ENCODE peak calls at places on chromosomes 7 and 10, in seven cellular contexts. E is GM23248; Q is breast epithelium; B is cardiac muscle cell; P is effector memory CD4-positive, alpha-beta T cell; I is NT2/D1; X is mammary epithelial cell. R is an unnamed sample. For H3K9me3, the result is how much of the 10 kb centered on the place peaks cover.

GRCh38 chr10:12588091-12588850 is 238.9 kb downstream of the CAMK1D start:
- DNase-seq in B (no peak), Q (no peak), I (no peak), E (peak), X (no peak), P (no peak), R (no peak)

GRCh38 chr7:109763611-109764010 is 1193.9 kb downstream of the DNAJB9 start:
- DNase-seq in X (no peak), Q (no peak), I (no peak), P (no peak), B (no peak), E (no peak), R (no peak)

GRCh38 chr7:36606442-36607205 is 117.7 kb downstream of the AOAH start:
- DNase-seq in E (no peak), I (no peak), X (no peak), P (no peak), Q (no peak), B (no peak), R (no peak)

GRCh38 chr10:79028056-79028430 is 40.7 kb upstream of the ZMIZ1 start:
- DNase-seq in X (no peak), Q (no peak), E (no peak), P (no peak), I (no peak), B (no peak), R (no peak)

GRCh38 chr7:102837802-102838201 is 75.0 kb upstream of the LRRC17 start:
- DNase-seq in E (no peak), I (no peak), Q (no peak), B (no peak), X (no peak), P (no peak), R (no peak)

GRCh38 chr10:36608866-36609265 is 516.5 kb upstream of the ANKRD30A start:
- DNase-seq in X (no peak), B (no peak), I (no peak), Q (no peak), P (no peak), E (no peak), R (no peak)

GRCh38 chr7:47332681-47333080 is 249.2 kb downstream of the TNS3 start:
- DNase-seq in I (no peak), Q (no peak), P (no peak), X (no peak), B (peak), E (no peak), R (no peak)

GRCh38 chr7:44574286-44574872 is 671 bp upstream of the DDX56 start:
- DNase-seq in I (no peak), P (no peak), X (no peak), B (no peak), Q (no peak), E (no peak), R (no peak)

GRCh38 chr7:44460325-44460724 is 30.1 kb downstream of the NUDCD3 start:
- DNase-seq in X (peak), Q (no peak), P (peak), E (no peak), I (no peak), B (no peak), R (peak)

GRCh38 chr10:50917486-50917885 is 32.1 kb upstream of the A1CF start:
- DNase-seq in E (peak), Q (no peak), I (no peak), X (peak), B (no peak), P (no peak), R (no peak)

GRCh38 chr7:1134951-1135350 is 25.0 kb downstream of the ZFAND2A start:
- DNase-seq in I (no peak), E (no peak), Q (peak), B (no peak), X (no peak), P (no peak), R (no peak)

GRCh38 chr10:77619964-77620703 is 17.5 kb downstream of the KCNMA1 start:
- DNase-seq in B (no peak), E (no peak), Q (no peak), X (no peak), P (no peak), I (no peak), R (no peak)

GRCh38 chr7:47104206-47104549 is 477.7 kb downstream of the TNS3 start:
- DNase-seq in Q (no peak), B (no peak), I (no peak), P (no peak), X (no peak), E (peak), R (no peak)

GRCh38 chr7:156230576-156230975 is 410.0 kb upstream of the RNF32 start:
- DNase-seq in Q (no peak), E (no peak), X (no peak), B (no peak), P (no peak), I (no peak), R (no peak)

GRCh38 chr10:101467286-101467770 is 113.4 kb downstream of the BTRC start:
- DNase-seq in X (peak), I (peak), E (peak), Q (no peak), B (peak), P (peak), R (no peak)

GRCh38 chr7:85094046-85094720 is 92.7 kb downstream of the SEMA3D start:
- DNase-seq in E (no peak), I (no peak), Q (no peak), B (no peak), P (no peak), X (no peak), R (no peak)

GRCh38 chr10:133464582-133465031 is 10.9 kb downstream of the SCART1 start:
- DNase-seq in I (no peak), X (no peak), E (no peak), B (no peak), P (no peak), Q (no peak), R (no peak)
- H3K9me3 ChIP-seq in I (under half), X (under half), E (under half), B (under half), P (under half), Q (under half), R (under half)

GRCh38 chr10:130709415-130709814 is 573.2 kb downstream of the GLRX3 start:
- DNase-seq in X (no peak), I (no peak), Q (no peak), P (no peak), E (no peak), B (no peak), R (no peak)
- H3K9me3 ChIP-seq in X (under half), I (under half), Q (under half), P (under half), E (under half), B (under half), R (under half)

DNA sequence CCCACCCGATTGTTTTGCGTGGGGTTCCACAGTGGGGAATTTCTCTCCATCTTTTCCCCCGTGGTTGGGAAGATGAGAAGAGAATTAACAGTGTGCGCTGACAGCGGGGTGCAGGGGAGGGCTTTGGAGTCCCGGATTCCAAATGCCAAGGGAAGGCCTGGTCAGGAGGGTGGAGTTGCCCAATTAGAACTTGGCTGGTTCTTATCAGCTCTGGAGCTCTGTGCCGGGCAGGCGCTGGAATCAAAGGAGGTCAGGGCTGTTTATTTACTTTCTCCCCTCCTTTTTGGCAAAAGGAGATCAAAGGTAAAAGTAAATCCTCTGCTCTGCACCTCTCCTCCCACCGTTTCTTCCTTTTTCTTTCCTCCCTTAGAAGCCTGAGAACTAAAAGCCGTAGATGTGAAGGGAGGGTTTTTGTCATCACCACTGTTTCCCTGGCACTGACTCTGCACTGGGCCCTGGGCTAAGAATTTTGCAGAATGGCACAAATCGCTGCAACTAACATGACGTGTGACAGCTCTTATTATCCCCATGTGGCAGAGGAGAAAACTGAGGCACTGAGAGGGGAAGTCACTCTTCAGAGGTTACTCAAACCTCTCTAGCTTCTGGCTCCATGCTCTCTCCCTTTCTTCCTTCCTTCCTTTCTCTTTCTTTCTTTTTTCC is 95.2 kb upstream of the ZNF716 start:
- DNase-seq in B (no peak), X (no peak), Q (no peak), I (no peak), P (no peak), E (no peak), R (no peak)
- H3K9me3 ChIP-seq in B (under half), X (under half), Q (under half), I (under half), P (under half), E (under half), R (under half)

GRCh38 chr10:68023292-68023691 is 51.8 kb downstream of the HERC4 start:
- DNase-seq in P (no peak), Q (no peak), E (no peak), I (no peak), X (no peak), B (no peak), R (no peak)

GRCh38 chr10:68032113-68032512 is 43.0 kb downstream of the HERC4 start:
- DNase-seq in X (no peak), P (no peak), I (no peak), B (no peak), E (no peak), Q (no peak), R (no peak)

DNA sequence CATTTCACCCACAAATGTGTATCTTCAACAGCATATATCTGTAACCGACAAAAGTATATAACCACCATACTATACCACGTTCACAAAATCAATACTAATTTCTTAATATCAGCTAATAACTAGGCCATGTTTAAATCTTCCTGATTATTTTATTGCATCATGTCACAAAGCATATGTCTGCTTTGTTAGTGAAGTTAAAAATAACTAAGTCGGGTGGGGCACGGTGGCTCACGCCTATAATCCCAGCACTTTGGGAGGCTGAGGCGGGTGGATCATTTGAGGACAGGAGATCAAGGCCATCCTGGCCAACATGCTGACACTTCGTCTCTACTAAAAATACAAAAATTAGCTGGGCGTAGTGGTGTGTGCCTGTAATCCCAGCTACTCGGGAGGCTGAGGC is 47.7 kb downstream of the HERC4 start:
- DNase-seq in I (no peak), P (no peak), E (no peak), B (no peak), Q (no peak), X (no peak), R (no peak)
- H3K9me3 ChIP-seq in I (under half), P (under half), E (under half), B (under half), Q (under half), X (under half), R (under half)

GRCh38 chr7:158193446-158193845 is 394.2 kb downstream of the PTPRN2 start:
- DNase-seq in P (no peak), E (no peak), I (no peak), B (no peak), X (no peak), Q (no peak), R (no peak)
- H3K9me3 ChIP-seq in P (under half), E (under half), I (under half), B (under half), X (under half), Q (under half), R (under half)

GRCh38 chr10:35442592-35442991 is 106.3 kb downstream of the CCNY start:
- DNase-seq in Q (no peak), P (no peak), I (no peak), B (no peak), X (no peak), E (no peak), R (no peak)
- H3K9me3 ChIP-seq in Q (under half), P (under half), I (under half), B (under half), X (under half), E (under half), R (under half)

GRCh38 chr10:18567343-18567856 is 84.0 kb downstream of the NSUN6 start:
- DNase-seq in B (no peak), X (no peak), E (no peak), Q (no peak), P (no peak), I (no peak), R (no peak)
- H3K9me3 ChIP-seq in B (under half), X (under half), E (under half), Q (under half), P (under half), I (half or more), R (under half)

DNA sequence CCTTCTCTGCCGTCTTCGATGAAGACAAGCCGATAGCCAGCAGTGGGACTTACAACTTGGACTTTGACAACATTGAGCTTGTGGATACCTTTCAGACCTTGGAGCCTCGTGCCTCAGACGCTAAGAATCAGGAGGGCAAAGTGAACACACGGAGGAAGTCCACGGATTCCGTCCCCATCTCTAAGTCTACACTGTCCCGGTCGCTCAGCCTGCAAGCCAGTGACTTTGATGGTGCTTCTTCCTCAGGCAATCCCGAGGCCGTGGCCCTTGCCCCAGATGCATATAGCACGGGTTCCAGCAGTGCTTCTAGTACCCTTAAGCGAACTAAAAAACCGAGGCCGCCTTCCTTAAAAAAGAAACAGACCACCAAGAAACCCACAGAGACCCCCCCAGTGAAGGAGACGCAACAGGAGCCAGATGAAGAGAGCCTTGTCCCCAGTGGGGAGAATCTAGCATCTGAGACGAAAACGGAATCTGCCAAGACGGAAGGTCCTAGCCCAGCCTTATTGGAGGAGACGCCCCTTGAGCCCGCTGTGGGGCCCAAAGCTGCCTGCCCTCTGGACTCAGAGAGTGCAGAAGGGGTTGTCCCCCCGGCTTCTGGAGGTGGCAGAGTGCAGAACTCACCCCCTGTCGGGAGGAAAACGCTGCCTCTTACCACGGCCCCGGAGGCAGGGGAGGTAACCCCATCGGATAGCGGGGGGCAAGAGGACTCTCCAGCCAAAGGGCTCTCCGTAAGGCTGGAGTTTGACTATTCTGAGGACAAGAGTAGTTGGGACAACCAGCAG is 60.4 kb upstream of the BTBD16 start:
- DNase-seq in P (no peak), B (no peak), I (no peak), E (no peak), X (no peak), Q (no peak), R (no peak)
- H3K9me3 ChIP-seq in P (under half), B (under half), I (under half), E (under half), X (under half), Q (under half), R (under half)

GRCh38 chr7:68244411-68244810 is 1247.8 kb downstream of the TYW1 start:
- DNase-seq in Q (no peak), E (no peak), I (no peak), B (no peak), P (no peak), X (no peak), R (no peak)
- H3K9me3 ChIP-seq in Q (under half), E (under half), I (under half), B (under half), P (under half), X (under half), R (under half)